ENCODE peak calls at places on chromosomes 4 and X, in four cellular contexts. V is A172, R is tibial nerve, D is cardiac muscle cell. P is an unnamed sample.

GRCh38 chrX:139049455-139049854 is 337.9 kb upstream of the FGF13 start:
- DNase-seq in R (no peak), D (no peak), V (no peak), P (no peak)

GRCh38 chr4:128769011-128769410 is 40.5 kb upstream of the JADE1 start:
- DNase-seq in V (no peak), R (no peak), D (no peak), P (no peak)

GRCh38 chr4:139654516-139654915 is 11.1 kb upstream of the MGST2 start:
- DNase-seq in D (no peak), R (no peak), V (no peak), P (no peak)

GRCh38 chr4:142663828-142664227 is 182.3 kb downstream of the INPP4B start:
- DNase-seq in D (no peak), V (no peak), R (no peak), P (no peak)

GRCh38 chr4:84019626-84020025 is 479.5 kb downstream of the NKX6-1 start:
- DNase-seq in V (no peak), D (no peak), R (no peak), P (no peak)

GRCh38 chr4:89860971-89861370 is 24.0 kb upstream of the SNCA start:
- DNase-seq in D (no peak), R (no peak), V (no peak), P (no peak)

GRCh38 chrX:72409993-72410392 is 104.3 kb upstream of the CITED1 start:
- DNase-seq in D (no peak), V (no peak), R (no peak), P (no peak)

GRCh38 chrX:65689377-65689776 is 21.9 kb downstream of the MSN start:
- DNase-seq in D (no peak), R (no peak), V (no peak), P (no peak)

GRCh38 chr4:83216856-83217683 is 67.5 kb downstream of the COQ2 start:
- DNase-seq in D (no peak), R (no peak), V (no peak), P (no peak)

GRCh38 chr4:3437582-3437936 is 4.2 kb upstream of the HGFAC start:
- DNase-seq in D (no peak), R (no peak), V (no peak), P (no peak)

GRCh38 chr4:30924521-30924920 is 204.4 kb downstream of the PCDH7 start:
- DNase-seq in R (no peak), V (no peak), D (no peak), P (no peak)

GRCh38 chr4:110501826-110502225 is 25.9 kb downstream of the ENPEP start:
- DNase-seq in D (no peak), V (peak), R (no peak), P (no peak)

GRCh38 chr4:37745946-37746345 is 59.8 kb upstream of the RELL1 start:
- DNase-seq in D (no peak), R (no peak), V (no peak), P (no peak)

GRCh38 chrX:119503484-119503861 is 35.2 kb downstream of the SLC25A5 start:
- DNase-seq in R (no peak), D (no peak), V (peak), P (no peak)

GRCh38 chrX:70092247-70092646 is 30.0 kb downstream of the OTUD6A start:
- DNase-seq in D (no peak), R (no peak), V (no peak), P (no peak)

GRCh38 chr4:161419822-161420221 is 744.0 kb downstream of the FSTL5 start:
- DNase-seq in V (peak), D (no peak), R (no peak), P (no peak)

GRCh38 chr4:119517361-119518229 is 111.0 kb downstream of the PDE5A start:
- DNase-seq in D (no peak), R (no peak), V (peak), P (peak)

GRCh38 chr4:92091335-92091734 is 212.4 kb upstream of the GRID2 start:
- DNase-seq in D (no peak), V (peak), R (no peak), P (no peak)

GRCh38 chr4:57097711-57098110 is 12.5 kb downstream of the IGFBP7 start:
- DNase-seq in R (no peak), V (no peak), D (no peak), P (no peak)

GRCh38 chrX:85052636-85053343 is 49.1 kb downstream of the APOOL start:
- DNase-seq in D (no peak), R (no peak), V (peak), P (peak)

GRCh38 chr4:40842725-40843401 is 93.1 kb downstream of the NSUN7 start:
- DNase-seq in V (no peak), D (no peak), R (no peak), P (no peak)

GRCh38 chr4:52748432-52748831 is 2.8 kb downstream of the ERVMER34-1 start:
- DNase-seq in R (no peak), D (no peak), V (no peak), P (no peak)

GRCh38 chr4:146567396-146567795 is 45.7 kb upstream of the SLC10A7 start:
- DNase-seq in R (no peak), D (no peak), V (peak), P (no peak)

GRCh38 chr4:26687728-26688127 is 103.8 kb downstream of the TBC1D19 start:
- DNase-seq in D (no peak), R (no peak), V (peak), P (no peak)

GRCh38 chr4:89411539-89411938 is 103.9 kb upstream of the GPRIN3 start:
- DNase-seq in R (no peak), D (no peak), V (no peak), P (no peak)

GRCh38 chrX:110015915-110016314 is 13.0 kb downstream of the TMEM164 start:
- DNase-seq in V (no peak), R (no peak), D (no peak), P (no peak)

GRCh38 chr4:42205551-42205950 is 53.1 kb upstream of the BEND4 start:
- DNase-seq in R (no peak), D (no peak), V (no peak), P (no peak)

GRCh38 chr4:182671749-182672148 is 245.4 kb downstream of the DCTD start:
- DNase-seq in R (no peak), D (peak), V (no peak), P (no peak)

GRCh38 chrX:96987228-96987627 is 103.5 kb downstream of the RPA4 start:
- DNase-seq in V (no peak), D (no peak), R (no peak), P (no peak)

GRCh38 chrX:19735244-19735643 is 152.2 kb downstream of the SH3KBP1 start:
- DNase-seq in V (no peak), D (no peak), R (no peak), P (no peak)

GRCh38 chr4:149072359-149072758 is 630.1 kb upstream of the NR3C2 start:
- DNase-seq in R (no peak), V (no peak), D (no peak), P (no peak)

GRCh38 chr4:87720094-87720691 is 70.1 kb downstream of the DMP1 start:
- DNase-seq in R (no peak), D (no peak), V (no peak), P (no peak)

GRCh38 chr4:45971108-45971507 is 152.7 kb downstream of the GABRG1 start:
- DNase-seq in V (no peak), D (no peak), R (no peak), P (no peak)

GRCh38 chrX:133911816-133912495 is 73.4 kb downstream of the GPC3 start:
- DNase-seq in V (no peak), D (no peak), R (no peak), P (no peak)

GRCh38 chr4:69120869-69121268 is 24.6 kb downstream of the UGT2B7 start:
- DNase-seq in V (no peak), R (no peak), D (no peak), P (no peak)

GRCh38 chr4:136637071-136637777 is 895.1 kb downstream of the PCDH18 start:
- DNase-seq in R (no peak), D (peak), V (no peak), P (peak)